ENCODE peak calls at places on chromosomes 7 and 10, in eight cellular contexts. T, A, D, C, S, F, M and H are unnamed samples.

GRCh38 chr7:137661634-137662033 is 185.1 kb downstream of the DGKI start:
- DNase-seq in T (no peak), A (no peak), D (peak; percentile 20), C (peak; percentile 61), S (no peak), F (no peak), M (no peak), H (peak; percentile 57)

GRCh38 chr7:151115121-151115835 is 29.0 kb downstream of the AGAP3 start:
- DNase-seq in T (peak; percentile 46), A (no peak), D (no peak), C (peak; percentile 79), S (peak; percentile 71), F (no peak), M (no peak), H (peak; percentile 91)

GRCh38 chr10:88271736-88272135 is 311.4 kb downstream of the RNLS start:
- DNase-seq in T (no peak), A (no peak), D (no peak), C (no peak), S (no peak), F (no peak), M (no peak), H (no peak)

GRCh38 chr7:28409716-28410627 is 2.3 kb upstream of the CREB5 start:
- DNase-seq in T (peak; percentile 64), A (peak; percentile 60), D (peak; percentile 45), C (peak; percentile 75), S (peak; percentile 1), F (peak; percentile 39), M (no peak), H (peak; percentile 72)

GRCh38 chr7:24366901-24367300 is 82.9 kb downstream of the NPY start:
- DNase-seq in T (no peak), A (no peak), D (no peak), C (no peak), S (no peak), F (no peak), M (no peak), H (no peak)

GRCh38 chr7:155731375-155731774 is 80.9 kb downstream of the SHH start:
- DNase-seq in T (no peak), A (no peak), D (no peak), C (no peak), S (no peak), F (no peak), M (peak; percentile 63), H (no peak)

GRCh38 chr7:151313857-151314256 is 27.8 kb upstream of the NUB1 start:
- DNase-seq in T (no peak), A (peak; percentile 23), D (no peak), C (no peak), S (no peak), F (peak; percentile 60), M (no peak), H (no peak)

GRCh38 chr7:140702774-140703173 is 6.3 kb downstream of the NDUFB2 start:
- DNase-seq in T (no peak), A (no peak), D (no peak), C (no peak), S (no peak), F (no peak), M (no peak), H (no peak)

GRCh38 chr10:91525939-91526712 is 106.7 kb downstream of the PPP1R3C start:
- DNase-seq in T (no peak), A (no peak), D (no peak), C (no peak), S (no peak), F (no peak), M (no peak), H (no peak)

GRCh38 chr7:130733866-130734524 is at the start of gene KLF14:
- DNase-seq in T (peak; percentile 33), A (peak; percentile 50), D (peak; percentile 4), C (peak; percentile 75), S (peak; percentile 46), F (peak; percentile 12), M (peak; percentile 35), H (peak; percentile 79)

GRCh38 chr7:65216469-65216868 is 157.2 kb upstream of the ZNF92 start:
- DNase-seq in T (peak; percentile 74), A (peak; percentile 84), D (no peak), C (peak; percentile 76), S (no peak), F (no peak), M (peak; percentile 53), H (peak; percentile 39)

GRCh38 chr7:6646380-6646950 is 9.3 kb downstream of the ZNF316 start:
- DNase-seq in T (no peak), A (no peak), D (no peak), C (no peak), S (no peak), F (no peak), M (no peak), H (peak; percentile 35)

GRCh38 chr7:135207739-135208416 is 3.4 kb downstream of the WDR91 start:
- DNase-seq in T (no peak), A (no peak), D (no peak), C (no peak), S (no peak), F (no peak), M (no peak), H (no peak)

GRCh38 chr7:75842836-75843446 is 29.3 kb upstream of the CCL24 start:
- DNase-seq in T (no peak), A (no peak), D (peak; percentile 86), C (no peak), S (peak; percentile 32), F (no peak), M (peak; percentile 85), H (no peak)

GRCh38 chr7:128740996-128741395 is 1.8 kb downstream of the CALU start:
- DNase-seq in T (no peak), A (no peak), D (peak; percentile 25), C (no peak), S (no peak), F (no peak), M (no peak), H (no peak)

GRCh38 chr10:65950075-65950474 is 975.8 kb upstream of the LRRTM3 start:
- DNase-seq in T (no peak), A (no peak), D (no peak), C (no peak), S (no peak), F (no peak), M (peak; percentile 7), H (no peak)

GRCh38 chr10:43090664-43091063 is 13.8 kb downstream of the RET start:
- DNase-seq in T (no peak), A (no peak), D (no peak), C (no peak), S (no peak), F (no peak), M (no peak), H (no peak)

GRCh38 chr7:139947021-139947420 is 115.7 kb downstream of the PARP12 start:
- DNase-seq in T (no peak), A (no peak), D (no peak), C (no peak), S (no peak), F (no peak), M (no peak), H (no peak)

GRCh38 chr7:1123721-1124120 is 35.8 kb downstream of the GPER1 start:
- DNase-seq in T (peak; percentile 86), A (peak; percentile 89), D (no peak), C (peak; percentile 89), S (no peak), F (peak; percentile 87), M (no peak), H (peak; percentile 90)

GRCh38 chr7:20152057-20152456 is 65.1 kb downstream of the MACC1 start:
- DNase-seq in T (no peak), A (no peak), D (no peak), C (no peak), S (no peak), F (no peak), M (no peak), H (no peak)